ENCODE peak calls at places on chromosomes 2 and 18, in seven cellular contexts. Y is IMR-90, X is neuronal stem cell, I is mesendoderm, F is H1, D is trophoblast cell, P is H9. Z is an unnamed sample.

GRCh38 chr2:124959582-124959981 is 934.5 kb downstream of the CNTNAP5 start:
- DNase-seq in Y (no peak), X (no peak), I (no peak), F (no peak), D (no peak), P (no peak), Z (peak)

GRCh38 chr18:908631-909621 is 4.3 kb downstream of the ADCYAP1 start:
- DNase-seq in Y (no peak), X (no peak), I (peak), F (no peak), D (no peak), P (peak), Z (peak)

GRCh38 chr2:158695287-158695686 is 99.8 kb upstream of the DAPL1 start:
- DNase-seq in Y (no peak), X (no peak), I (no peak), F (no peak), D (no peak), P (no peak), Z (no peak)

GRCh38 chr18:75223687-75224347 is 13.2 kb downstream of the TSHZ1 start:
- DNase-seq in Y (peak), X (no peak), I (no peak), F (no peak), D (no peak), P (no peak), Z (no peak)

GRCh38 chr2:209577376-209578357 is 153.8 kb downstream of the MAP2 start:
- DNase-seq in Y (peak), X (peak), I (no peak), F (no peak), D (no peak), P (no peak), Z (peak)

GRCh38 chr2:140786585-140786984 is 1344.2 kb downstream of the LRP1B start:
- DNase-seq in Y (no peak), X (no peak), I (no peak), F (no peak), D (no peak), P (no peak), Z (no peak)

GRCh38 chr2:25310965-25311865 is 30.5 kb downstream of the DNMT3A start:
- DNase-seq in Y (no peak), X (no peak), I (peak), F (peak), D (no peak), P (peak), Z (no peak)

GRCh38 chr2:69454976-69455375 is 17.7 kb upstream of the NFU1 start:
- DNase-seq in Y (no peak), X (no peak), I (no peak), F (no peak), D (no peak), P (no peak), Z (no peak)

GRCh38 chr2:189407161-189407943 is 33.9 kb upstream of the WDR75 start:
- DNase-seq in Y (peak), X (no peak), I (no peak), F (no peak), D (no peak), P (no peak), Z (peak)

GRCh38 chr2:3198119-3198518 is 179.5 kb downstream of the EIPR1 start:
- DNase-seq in Y (no peak), X (peak), I (peak), F (peak), D (no peak), P (peak), Z (no peak)

GRCh38 chr2:75199428-75200011 is at the start of gene TACR1:
- DNase-seq in Y (peak), X (peak), I (peak), F (peak), D (peak), P (peak), Z (peak)

GRCh38 chr18:26553943-26554342 is 5.6 kb upstream of the KCTD1 start:
- DNase-seq in Y (no peak), X (no peak), I (no peak), F (no peak), D (no peak), P (no peak), Z (no peak)
- H3K18ac ChIP-seq in Y (no peak), X (no peak), I (no peak), F (no peak), D (no peak), P (no peak), Z (no peak)

GRCh38 chr18:42959528-42959927 is 156.0 kb downstream of the RIT2 start:
- DNase-seq in Y (no peak), X (no peak), I (no peak), F (no peak), D (no peak), P (no peak), Z (no peak)
- H3K18ac ChIP-seq in Y (no peak), X (no peak), I (no peak), F (no peak), D (no peak), P (no peak), Z (no peak)

DNA sequence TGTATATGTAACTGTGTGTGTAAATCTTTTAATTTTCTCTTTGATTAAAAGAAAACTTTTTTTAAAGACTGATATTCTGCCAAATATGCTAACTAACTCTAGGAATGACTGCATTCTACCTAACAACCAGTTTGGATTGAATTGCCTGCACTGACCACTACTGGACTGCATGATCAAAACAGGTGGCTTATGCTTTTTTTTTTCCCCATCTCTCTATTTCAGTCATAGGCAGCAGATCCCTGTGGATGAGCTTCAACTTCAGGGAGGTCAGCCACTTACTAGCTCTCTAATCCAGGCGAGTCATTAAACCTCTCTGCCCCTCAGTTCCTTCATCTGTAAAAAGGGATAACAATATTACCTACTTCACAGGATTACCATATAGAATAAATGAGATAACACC is 138.6 kb upstream of the SERTAD2 start:
- DNase-seq in Y (peak), X (no peak), I (no peak), F (no peak), D (no peak), P (no peak), Z (no peak)
- H3K18ac ChIP-seq in Y (peak), X (no peak), I (no peak), F (no peak), D (no peak), P (no peak), Z (no peak)

DNA sequence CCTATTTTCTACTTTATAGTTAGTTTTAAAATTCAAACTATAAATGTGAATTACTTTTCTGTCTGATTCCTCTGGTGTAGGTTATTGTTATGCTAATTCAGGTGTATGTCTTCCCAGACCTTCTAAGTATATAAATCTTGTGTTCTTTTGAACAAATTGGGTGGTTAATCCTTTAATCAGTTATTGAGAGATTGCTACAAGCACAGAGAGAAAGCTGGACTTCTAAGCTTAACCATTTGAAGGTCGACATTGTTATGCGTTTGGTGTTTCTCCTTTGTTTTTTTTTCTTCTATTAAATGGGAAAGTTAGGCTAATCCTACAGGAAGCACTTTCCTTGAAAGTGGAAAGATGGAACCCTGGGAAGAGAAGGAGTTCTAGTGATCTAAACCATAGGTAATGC is 592.6 kb downstream of the SLC4A3 start:
- DNase-seq in Y (no peak), X (no peak), I (no peak), F (no peak), D (no peak), P (no peak), Z (no peak)
- H3K18ac ChIP-seq in Y (no peak), X (no peak), I (no peak), F (no peak), D (no peak), P (no peak), Z (no peak)

GRCh38 chr2:180349809-180350208 is 342.7 kb upstream of the CWC22 start:
- DNase-seq in Y (no peak), X (no peak), I (no peak), F (no peak), D (no peak), P (no peak), Z (no peak)
- H3K18ac ChIP-seq in Y (no peak), X (no peak), I (no peak), F (no peak), D (no peak), P (no peak), Z (no peak)

GRCh38 chr2:227310756-227311110 is 14.3 kb upstream of the MFF start:
- DNase-seq in Y (no peak), X (no peak), I (peak), F (no peak), D (peak), P (no peak), Z (no peak)

GRCh38 chr2:227317834-227318233 is 7.2 kb upstream of the MFF start:
- DNase-seq in Y (no peak), X (no peak), I (no peak), F (no peak), D (no peak), P (no peak), Z (no peak)

GRCh38 chr2:227312579-227312978 is 12.5 kb upstream of the MFF start:
- DNase-seq in Y (no peak), X (no peak), I (no peak), F (no peak), D (no peak), P (no peak), Z (no peak)

GRCh38 chr2:227311861-227312506 is 13.1 kb upstream of the MFF start:
- DNase-seq in Y (no peak), X (no peak), I (no peak), F (no peak), D (no peak), P (no peak), Z (no peak)

GRCh38 chr2:227313310-227313709 is 11.7 kb upstream of the MFF start:
- DNase-seq in Y (no peak), X (no peak), I (no peak), F (no peak), D (no peak), P (no peak), Z (no peak)
- H3K18ac ChIP-seq in Y (no peak), X (no peak), I (no peak), F (no peak), D (no peak), P (no peak), Z (no peak)

DNA sequence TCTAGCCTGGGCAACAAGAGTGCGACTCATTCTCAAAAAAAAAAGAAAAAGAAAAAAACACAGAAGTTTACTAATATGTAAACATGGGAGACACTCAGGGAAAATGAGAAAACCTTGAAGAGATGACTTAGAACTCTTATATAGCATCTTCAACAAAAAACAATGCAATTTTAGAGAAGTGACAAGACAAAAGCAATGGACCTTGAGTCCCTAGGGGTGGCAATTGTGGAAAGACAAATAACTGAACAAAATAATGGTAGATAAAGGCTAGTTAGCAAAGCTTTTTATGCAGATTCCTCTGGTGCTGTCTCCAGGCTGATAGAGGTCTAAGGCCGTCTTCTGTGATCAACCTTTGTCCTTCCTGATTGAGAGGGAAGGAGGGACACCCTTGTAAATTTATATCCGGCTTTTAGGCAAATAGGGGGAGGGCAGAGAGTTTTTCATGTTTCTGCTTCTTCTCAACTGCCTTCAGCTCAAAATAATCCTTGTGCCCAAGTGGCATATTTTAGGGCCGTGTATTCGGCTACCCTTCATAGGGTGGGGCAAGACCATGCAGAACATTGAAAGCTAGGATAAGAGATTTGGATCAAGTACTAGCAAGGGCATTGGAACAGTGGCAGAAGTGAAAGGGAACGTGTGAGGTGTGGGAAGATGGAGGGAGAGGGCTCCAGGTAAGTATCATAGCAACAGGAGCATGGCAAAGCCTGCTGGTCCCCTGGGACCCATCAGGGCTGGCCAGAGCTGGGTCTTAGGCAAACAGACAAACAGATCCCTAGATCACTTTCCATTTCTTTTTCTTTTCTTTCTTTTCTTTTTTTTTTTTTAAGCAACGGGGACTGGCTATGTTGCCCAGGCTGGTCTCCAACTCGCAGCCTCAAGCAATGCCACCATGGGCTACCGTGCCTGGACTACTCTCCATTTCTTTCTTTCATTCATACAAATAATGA is 116.2 kb upstream of the STPG4 start:
- DNase-seq in Y (no peak), X (no peak), I (no peak), F (no peak), D (no peak), P (no peak), Z (no peak)
- H3K18ac ChIP-seq in Y (peak), X (no peak), I (no peak), F (peak), D (no peak), P (no peak), Z (peak)

GRCh38 chr2:109690822-109691541 is 76.8 kb downstream of the SOWAHC start:
- DNase-seq in Y (peak), X (no peak), I (no peak), F (no peak), D (peak), P (no peak), Z (peak)
- H3K18ac ChIP-seq in Y (no peak), X (peak), I (peak), F (no peak), D (peak), P (no peak), Z (no peak)